ENCODE peak calls at places on chromosomes 1 and 21, in ten cellular contexts. U is MM.1S; S is heart left ventricle; C is LHCN-M2; F is nephron progenitor cell; V is GM12892; B is T-helper 9 cell; X is stimulated activated CD4-positive, alpha-beta T cell treated with anti-CD3 and anti-CD28 coated beads, Interleukin-2, amount 100 ng/mL, for 48 hours; Y is mesothelial cell of epicardium; O is H1. G is an unnamed sample.

GRCh38 chr1:178928041-178928440 is 57.2 kb upstream of the ANGPTL1 start:
- DNase-seq in X (no peak), V (no peak), B (no peak), F (no peak), S (no peak), U (no peak), C (no peak), O (no peak), Y (no peak), G (no peak)

GRCh38 chr1:115838426-115838804 is 2.5 kb downstream of the NHLH2 start:
- DNase-seq in O (no peak), X (no peak), B (no peak), U (no peak), Y (no peak), S (no peak), V (no peak), C (no peak), F (peak; percentile 44), G (no peak)

GRCh38 chr1:228862542-228863505 is 127.5 kb downstream of the RHOU start:
- DNase-seq in V (no peak), O (no peak), Y (no peak), X (no peak), F (no peak), C (no peak), B (no peak), U (no peak), S (no peak), G (no peak)

GRCh38 chr1:235998812-235999211 is 66.1 kb downstream of the NID1 start:
- DNase-seq in B (peak; percentile 21), X (peak; percentile 36), F (no peak), S (no peak), U (no peak), O (no peak), C (no peak), V (no peak), Y (no peak), G (peak; percentile 14)

GRCh38 chr1:151563376-151563775 is 23.3 kb downstream of the TUFT1 start:
- DNase-seq in X (no peak), C (no peak), F (no peak), B (no peak), U (no peak), S (no peak), V (no peak), O (no peak), Y (no peak), G (no peak)

GRCh38 chr1:205258313-205259176 is 30.8 kb downstream of the TMCC2 start:
- DNase-seq in O (no peak), U (no peak), C (peak; percentile 73), F (no peak), V (no peak), X (no peak), B (no peak), S (no peak), Y (no peak), G (no peak)

GRCh38 chr21:32135401-32136363 is 143.2 kb downstream of the MIS18A start:
- DNase-seq in X (no peak), Y (no peak), C (no peak), U (peak; percentile 87), O (no peak), V (peak; percentile 15), S (no peak), B (no peak), F (no peak), G (no peak)

GRCh38 chr1:101959456-101959855 is 37.3 kb downstream of the OLFM3 start:
- DNase-seq in O (no peak), V (no peak), U (no peak), Y (no peak), C (no peak), X (no peak), B (no peak), F (no peak), S (no peak), G (no peak)

GRCh38 chr1:53572061-53572801 is 113.0 kb downstream of the DMRTB1 start:
- DNase-seq in O (no peak), U (no peak), F (no peak), X (no peak), C (peak; percentile 82), S (no peak), V (no peak), B (no peak), Y (no peak), G (no peak)

GRCh38 chr1:3614755-3615742 is 3.7 kb upstream of the MEGF6 start:
- DNase-seq in X (no peak), U (no peak), V (no peak), B (no peak), Y (no peak), O (no peak), F (peak; percentile 65), S (no peak), C (peak; percentile 3), G (no peak)

GRCh38 chr1:92709738-92710137 is 75.2 kb downstream of the EVI5 start:
- DNase-seq in S (no peak), V (no peak), O (no peak), X (no peak), F (peak; percentile 13), Y (no peak), B (no peak), U (no peak), C (peak; percentile 86), G (no peak)

GRCh38 chr1:116508984-116509980 is 61.5 kb downstream of the CD58 start:
- DNase-seq in U (no peak), O (no peak), B (no peak), Y (no peak), F (no peak), V (no peak), S (no peak), C (peak; percentile 91), X (no peak), G (no peak)

GRCh38 chr21:37463083-37463780 is 96.7 kb downstream of the DYRK1A start:
- DNase-seq in U (peak; percentile 46), Y (no peak), X (no peak), S (no peak), B (no peak), O (no peak), V (no peak), C (peak; percentile 54), F (peak; percentile 27), G (no peak)

GRCh38 chr1:37793773-37794371 is at the start of gene MANEAL:
- DNase-seq in U (peak; percentile 68), C (peak; percentile 37), B (no peak), V (peak; percentile 76), Y (no peak), X (peak; percentile 9), O (no peak), S (peak; percentile 33), F (peak; percentile 76), G (no peak)

GRCh38 chr1:185663332-185663731 is 70.9 kb upstream of the HMCN1 start:
- DNase-seq in C (no peak), B (no peak), S (no peak), U (no peak), V (no peak), Y (no peak), X (no peak), F (no peak), O (no peak), G (no peak)

GRCh38 chr21:38631171-38631570 is 132.9 kb upstream of the ERG start:
- DNase-seq in C (no peak), Y (no peak), U (no peak), B (no peak), V (no peak), S (no peak), F (no peak), X (no peak), O (no peak), G (no peak)

GRCh38 chr1:100718581-100718980 is 961 bp upstream of the VCAM1 start:
- DNase-seq in B (no peak), O (no peak), C (no peak), F (no peak), V (no peak), S (no peak), U (no peak), Y (no peak), X (no peak), G (no peak)

GRCh38 chr1:55249646-55250398 is 34.7 kb upstream of the USP24 start:
- DNase-seq in Y (no peak), C (no peak), V (no peak), B (no peak), O (no peak), U (no peak), S (no peak), X (no peak), F (no peak), G (no peak)

G was measured in activated T-helper 1 cell treated with Interleukin-2 at 50 U/mL for 16 hours.